ENCODE peak calls at places on chromosomes 16 and 17, in seven cellular contexts. Z is uterus, K is IMR-90, A is HCT116, N is breast epithelium, U is right atrium auricular region, R is stomach. W is an unnamed sample. For H3K4me1, the result is how much of the 10 kb centered on the place peaks cover.

GRCh38 chr16:70396209-70396904 is 42.5 kb downstream of the ST3GAL2 start:
- DNase-seq in Z (no peak), K (peak), U (no peak), N (no peak), A (no peak), R (no peak), W (no peak)

GRCh38 chr16:75377971-75378386 is 55.3 kb downstream of the CFDP1 start:
- DNase-seq in N (peak), A (no peak), U (no peak), K (peak), Z (peak), R (no peak), W (peak)

GRCh38 chr16:74064120-74064735 is 232.4 kb upstream of the PSMD7 start:
- DNase-seq in R (no peak), N (no peak), Z (no peak), U (no peak), A (no peak), K (peak), W (no peak)

GRCh38 chr17:40349477-40350409 is 14.8 kb downstream of the GJD3 start:
- DNase-seq in Z (peak), A (no peak), U (peak), N (no peak), K (peak), R (peak), W (peak)

GRCh38 chr17:67891481-67892119 is 66.3 kb downstream of the BPTF start:
- DNase-seq in R (no peak), Z (peak), N (no peak), K (peak), U (no peak), A (peak), W (peak)

GRCh38 chr16:30655815-30656347 is 2.4 kb upstream of the FBRS start:
- DNase-seq in K (no peak), Z (no peak), R (no peak), A (no peak), N (no peak), U (no peak), W (no peak)

GRCh38 chr16:76535-77272 is 1.3 kb upstream of the MPG start:
- DNase-seq in K (peak), Z (peak), R (peak), N (no peak), U (peak), A (no peak), W (peak)

GRCh38 chr16:27102701-27103575 is 36.2 kb downstream of the C16orf82 start:
- DNase-seq in K (no peak), R (no peak), N (no peak), A (no peak), U (no peak), Z (no peak), W (no peak)

GRCh38 chr16:28974007-28974436 is 556 bp upstream of the SPNS1 start:
- DNase-seq in K (peak), R (peak), A (peak), U (peak), N (peak), Z (peak), W (no peak)

GRCh38 chr17:63171428-63172205 is 205.6 kb downstream of the TANC2 start:
- DNase-seq in R (no peak), N (no peak), U (no peak), K (peak), Z (no peak), A (no peak), W (peak)

GRCh38 chr17:68972119-68972704 is 17.0 kb upstream of the ABCA8 start:
- DNase-seq in K (peak), N (no peak), R (no peak), U (no peak), A (peak), Z (no peak), W (no peak)

GRCh38 chr17:2179615-2180295 is 123.8 kb downstream of the SMG6 start:
- DNase-seq in Z (peak), N (peak), A (no peak), K (peak), U (peak), R (peak), W (no peak)

GRCh38 chr17:48392836-48393235 is 37.2 kb downstream of the SKAP1 start:
- DNase-seq in Z (no peak), K (no peak), R (no peak), N (no peak), U (no peak), A (no peak), W (no peak)

GRCh38 chr16:89863741-89864391 is 9.5 kb upstream of the TCF25 start:
- DNase-seq in R (no peak), Z (no peak), A (no peak), K (peak), U (no peak), N (peak), W (peak)
- H3K27ac ChIP-seq in R (peak), Z (peak), A (no peak), K (no peak), U (peak), N (peak), W (no peak)

DNA sequence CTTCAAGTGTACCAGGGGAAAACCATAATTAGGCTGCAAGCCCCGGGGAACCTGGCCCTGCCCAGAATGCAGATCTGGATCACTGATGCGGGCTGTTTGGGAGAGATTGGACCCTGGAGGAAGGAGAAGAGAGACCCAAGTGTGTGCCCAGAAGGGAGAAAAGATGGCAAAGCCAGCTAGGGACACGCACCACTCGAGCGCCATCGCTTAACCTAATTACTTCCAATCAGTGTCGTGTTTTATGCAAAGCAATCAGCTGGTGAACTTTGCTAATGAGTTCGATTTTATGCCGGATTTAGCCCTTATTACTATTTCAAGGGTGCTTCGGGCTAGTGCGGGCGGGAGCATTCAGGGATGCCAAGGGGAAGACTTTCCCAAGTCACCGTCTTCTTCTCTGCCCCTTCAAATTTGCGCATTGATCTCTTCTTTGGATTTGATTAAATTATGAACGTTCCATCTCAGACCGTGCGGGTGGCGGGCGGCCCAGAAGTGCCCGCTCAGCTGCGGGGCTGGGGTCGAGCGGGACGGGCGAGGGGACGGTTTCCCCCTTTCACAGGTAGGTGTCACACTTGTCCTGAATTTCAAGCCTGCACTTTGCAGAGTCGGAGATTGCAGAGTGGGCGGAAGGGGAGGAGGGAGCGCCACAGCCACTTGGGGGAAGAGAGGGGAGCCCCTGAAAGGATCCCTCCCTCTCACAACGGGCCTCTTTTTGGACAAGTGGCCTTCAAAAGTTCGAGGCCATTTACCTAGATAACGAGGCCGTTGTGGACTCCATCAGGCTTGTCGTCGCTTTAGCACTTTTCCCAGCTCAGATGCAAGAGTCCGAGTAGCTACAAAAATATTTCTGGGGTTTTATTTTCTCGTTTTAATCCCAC is 4.1 kb downstream of the IRX5 start:
- DNase-seq in A (no peak), Z (no peak), K (no peak), N (peak), R (no peak), U (no peak), W (peak)
- TF ChIP-seq CTCF in A (no peak), Z (no peak), K (no peak), N (no peak), R (no peak), U (no peak), W (peak)

DNA sequence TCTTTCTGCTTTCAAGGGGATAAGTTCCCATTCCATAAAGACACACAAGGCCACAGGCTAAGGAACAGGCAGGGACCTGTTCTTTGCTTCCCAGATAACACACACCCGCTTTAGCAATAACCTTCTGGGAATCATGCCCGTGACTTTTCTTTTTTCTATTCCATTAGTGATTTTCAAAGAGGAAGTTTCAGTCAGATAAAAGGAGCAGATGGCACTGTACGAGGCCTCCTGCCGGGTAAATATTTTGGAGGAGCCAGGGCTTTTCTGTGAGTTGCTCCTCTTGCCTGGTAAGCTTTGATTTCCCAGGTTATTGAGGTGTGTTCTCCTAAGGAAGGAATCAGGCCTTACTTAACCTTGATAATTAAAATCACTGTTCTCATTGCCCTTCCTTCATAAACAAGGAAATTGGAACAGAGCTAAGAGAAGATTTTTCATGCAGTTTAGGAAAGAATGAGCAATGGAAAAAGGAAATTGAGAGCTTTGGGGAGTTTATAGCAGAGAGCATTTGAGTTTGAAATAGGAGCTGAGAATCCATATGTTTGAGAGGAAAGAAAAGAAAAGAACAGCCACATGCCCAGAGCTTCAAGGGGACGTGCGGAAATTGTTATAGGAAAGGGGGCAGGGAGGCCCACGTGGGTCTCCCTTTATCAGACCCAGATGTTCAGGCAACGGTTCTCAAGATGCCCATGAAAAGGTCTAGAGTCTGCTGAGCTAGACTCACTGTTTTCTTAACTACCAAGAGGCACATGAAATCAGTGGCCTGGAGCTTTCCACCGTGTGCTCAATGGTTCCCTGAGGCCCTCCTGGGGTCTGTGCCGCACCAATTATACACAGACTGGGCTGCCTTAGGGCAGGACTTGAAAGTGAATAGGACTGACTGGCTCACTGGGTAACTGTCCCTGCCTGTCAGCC is 31.0 kb downstream of the CHD9 start:
- DNase-seq in N (no peak), Z (peak), U (no peak), R (no peak), A (no peak), K (no peak), W (no peak)
- H3K4me1 ChIP-seq in N (under half), Z (under half), U (half or more), R (under half), A (under half), K (under half), W (half or more)

DNA sequence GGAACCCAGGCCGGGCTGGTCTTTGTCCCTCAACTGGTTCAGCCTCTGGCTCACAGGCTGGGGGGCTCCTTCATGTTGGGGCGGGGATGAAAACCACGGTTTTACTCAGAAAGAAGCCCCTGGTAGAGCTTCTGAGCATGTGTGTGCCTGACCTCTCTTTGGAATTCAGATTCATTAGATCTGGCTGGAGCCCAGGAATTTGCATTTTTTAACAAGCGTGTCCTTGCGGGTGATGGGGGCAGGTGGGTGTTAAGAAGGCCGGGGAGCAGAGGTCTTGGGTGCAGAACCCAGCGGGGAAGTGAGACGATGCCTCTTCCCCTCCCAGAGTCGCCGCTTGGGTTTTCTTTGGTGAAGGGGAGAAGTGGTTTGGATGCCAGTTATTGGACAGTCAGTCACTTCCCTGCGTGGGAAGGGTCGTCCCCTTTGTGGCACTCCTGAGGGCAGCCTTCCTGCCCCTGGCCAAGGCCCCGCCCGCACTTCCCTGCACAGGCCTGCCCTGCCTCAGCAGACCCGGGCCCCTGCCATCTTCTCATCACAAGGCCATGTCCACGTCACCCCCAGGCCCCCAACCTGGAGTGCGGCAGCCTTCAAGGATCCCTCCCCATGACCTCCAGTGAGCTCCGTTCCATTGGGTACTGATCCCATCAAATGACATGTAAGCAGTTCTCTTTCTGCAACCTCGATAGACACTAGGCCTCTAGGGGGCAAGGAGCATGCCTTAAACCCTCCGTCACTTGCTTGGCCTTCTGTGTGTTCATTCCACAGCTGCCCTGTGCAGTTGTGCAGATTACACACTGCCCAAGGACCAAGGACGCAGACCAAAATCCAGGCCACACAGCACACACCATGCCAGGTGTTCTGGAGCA is 177.7 kb upstream of the CIBAR2 start:
- DNase-seq in N (no peak), U (no peak), A (no peak), Z (no peak), K (no peak), R (no peak), W (no peak)
- H3K27ac ChIP-seq in N (no peak), U (no peak), A (no peak), Z (no peak), K (no peak), R (no peak), W (no peak)

GRCh38 chr16:48538746-48539484 is 71.1 kb downstream of the N4BP1 start:
- DNase-seq in Z (no peak), U (peak), N (no peak), A (no peak), R (no peak), K (no peak), W (no peak)
- TF ChIP-seq CTCF in Z (no peak), U (no peak), N (no peak), A (peak), R (peak), K (peak), W (peak)

GRCh38 chr17:17848311-17848710 is 11.5 kb upstream of the SREBF1 start:
- DNase-seq in U (no peak), A (no peak), Z (no peak), K (no peak), N (no peak), R (no peak), W (no peak)

GRCh38 chr17:17849863-17850373 is 13.1 kb upstream of the SREBF1 start:
- DNase-seq in U (peak), K (peak), Z (peak), R (peak), N (no peak), A (no peak), W (no peak)

GRCh38 chr17:17851101-17851500 is 14.3 kb upstream of the SREBF1 start:
- DNase-seq in A (no peak), Z (no peak), U (no peak), N (no peak), K (no peak), R (no peak), W (no peak)

GRCh38 chr17:17847726-17848125 is 10.9 kb upstream of the SREBF1 start:
- DNase-seq in K (no peak), U (no peak), A (no peak), Z (no peak), N (no peak), R (no peak), W (no peak)

DNA sequence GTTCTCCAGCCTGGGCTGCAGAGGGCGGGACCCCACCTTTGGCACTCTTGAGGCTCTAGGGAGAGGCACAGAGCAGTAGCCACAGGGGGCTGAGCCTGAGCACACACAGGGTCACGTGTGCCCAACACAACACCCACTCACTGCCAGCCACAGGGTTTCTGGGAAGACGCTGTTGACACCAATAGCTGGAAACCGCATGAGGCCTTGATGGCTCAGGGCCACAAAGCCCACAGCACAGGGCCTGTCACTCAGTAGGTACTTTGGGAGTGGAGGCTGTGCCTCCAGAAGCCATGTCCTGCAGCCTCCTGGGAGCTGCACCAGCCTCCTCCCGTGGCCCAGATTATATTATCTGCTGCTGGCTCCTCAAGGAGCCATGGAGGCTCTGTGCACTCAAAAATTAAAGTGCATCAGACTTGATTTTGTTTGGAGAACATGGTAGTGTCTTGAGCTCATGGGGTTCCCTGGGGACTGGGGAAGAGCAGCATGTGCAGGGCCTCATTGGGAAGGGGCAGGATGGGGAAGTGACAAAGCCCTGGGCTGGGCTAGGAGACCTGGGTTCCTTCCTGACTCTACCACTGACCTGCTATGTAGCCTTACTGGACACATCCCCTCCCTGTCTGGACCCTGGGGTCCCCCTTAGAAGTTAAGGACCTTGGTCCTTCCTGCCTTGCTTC is 12.5 kb upstream of the SREBF1 start:
- DNase-seq in N (peak), A (no peak), R (peak), Z (peak), K (no peak), U (peak), W (no peak)
- H3K4me1 ChIP-seq in N (under half), A (under half), R (under half), Z (under half), K (under half), U (under half), W (under half)

GRCh38 chr16:56783332-56783731 is 53.4 kb downstream of the NUP93 start:
- DNase-seq in Z (no peak), K (no peak), R (no peak), U (no peak), A (no peak), N (no peak), W (no peak)
- H3K27ac ChIP-seq in Z (no peak), K (no peak), R (no peak), U (no peak), A (no peak), N (no peak), W (no peak)

W was measured in foreskin keratinocyte.